ENCODE peak calls at places on chromosome 4, in ten cellular contexts. S is testis, L is NB4, V is GM12891, G is upper lobe of left lung, W is lower leg skin, C is tibial nerve, K is uterus, F is breast epithelium, D is esophagus squamous epithelium. R is an unnamed sample.

GRCh38 chr4:25011135-25011866 is 19.4 kb downstream of the LGI2 start:
- DNase-seq in S (no peak), L (no peak), V (no peak), G (no peak), W (no peak), C (no peak), K (no peak), F (no peak), D (no peak), R (no peak)

GRCh38 chr4:2931765-2932560 is 31.2 kb downstream of the NOP14 start:
- DNase-seq in S (no peak), L (peak), V (peak), G (peak), W (no peak), C (peak), K (peak), F (peak), D (peak), R (no peak)

GRCh38 chr4:45662996-45663395 is 460.9 kb downstream of the GABRG1 start:
- DNase-seq in S (peak), L (no peak), V (no peak), G (peak), W (no peak), C (no peak), K (no peak), F (no peak), D (no peak), R (no peak)

GRCh38 chr4:123265443-123265842 is 131.2 kb upstream of the SPRY1 start:
- DNase-seq in S (no peak), L (no peak), V (no peak), G (no peak), W (no peak), C (no peak), K (no peak), F (no peak), D (no peak), R (no peak)

GRCh38 chr4:1204828-1205591 is 32.6 kb upstream of the SPON2 start:
- DNase-seq in S (peak), L (no peak), V (no peak), G (peak), W (no peak), C (peak), K (peak), F (peak), D (no peak), R (no peak)

GRCh38 chr4:153643406-153644016 is 40.6 kb upstream of the TLR2 start:
- DNase-seq in S (no peak), L (peak), V (peak), G (no peak), W (no peak), C (no peak), K (no peak), F (no peak), D (no peak), R (peak)

GRCh38 chr4:41282362-41282761 is 25.6 kb downstream of the UCHL1 start:
- DNase-seq in S (no peak), L (no peak), V (no peak), G (no peak), W (no peak), C (no peak), K (no peak), F (no peak), D (no peak), R (no peak)

GRCh38 chr4:186304216-186304615 is 38.2 kb downstream of the F11 start:
- DNase-seq in S (no peak), L (no peak), V (no peak), G (no peak), W (no peak), C (no peak), K (no peak), F (no peak), D (no peak), R (no peak)

GRCh38 chr4:164383187-164384181 is 370.4 kb upstream of the SMIM31 start:
- DNase-seq in S (peak), L (no peak), V (no peak), G (no peak), W (no peak), C (no peak), K (peak), F (no peak), D (no peak), R (peak)

GRCh38 chr4:4784379-4784778 is 75.1 kb upstream of the MSX1 start:
- DNase-seq in S (no peak), L (no peak), V (no peak), G (no peak), W (no peak), C (no peak), K (no peak), F (no peak), D (no peak), R (no peak)

GRCh38 chr4:153530996-153531375 is 64.8 kb downstream of the TMEM131L start:
- DNase-seq in S (no peak), L (no peak), V (no peak), G (no peak), W (no peak), C (no peak), K (no peak), F (no peak), D (no peak), R (no peak)

GRCh38 chr4:80101768-80102116 is 28.7 kb upstream of the ANTXR2 start:
- DNase-seq in S (no peak), L (no peak), V (no peak), G (no peak), W (no peak), C (no peak), K (no peak), F (no peak), D (no peak), R (no peak)

DNA sequence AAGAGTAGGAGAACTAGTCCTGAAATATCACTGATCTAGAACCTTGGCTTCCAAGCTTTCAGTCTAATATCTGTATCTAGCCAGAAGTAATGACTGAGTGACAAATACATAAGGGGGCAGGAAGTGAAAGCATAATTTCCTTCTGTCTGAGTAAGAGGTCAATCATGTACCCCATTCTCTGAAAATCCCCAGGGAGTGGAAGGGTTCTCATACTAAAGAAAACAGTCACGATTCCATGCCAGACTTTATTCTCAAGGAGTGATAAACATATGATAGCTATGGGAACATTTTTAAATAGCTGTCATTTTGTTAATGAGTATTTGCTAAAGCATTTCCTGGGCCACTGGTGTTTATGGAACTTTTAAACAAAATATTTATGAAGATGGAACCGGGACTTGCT is 308.5 kb downstream of the ARHGAP24 start:
- DNase-seq in S (no peak), L (no peak), V (no peak), G (no peak), W (no peak), C (no peak), K (no peak), F (no peak), D (no peak), R (no peak)
- TF ChIP-seq POLR2A in S (no peak), L (no peak), V (no peak), G (no peak), W (no peak), C (no peak), K (no peak), F (no peak), D (no peak), R (no peak)

GRCh38 chr4:174284181-174284886 is 623 bp downstream of the CEP44 start:
- DNase-seq in S (no peak), L (peak), V (no peak), G (no peak), W (no peak), C (no peak), K (no peak), F (no peak), D (no peak), R (peak)
- TF ChIP-seq POLR2A in S (no peak), L (no peak), V (no peak), G (no peak), W (no peak), C (no peak), K (no peak), F (no peak), D (no peak), R (no peak)

GRCh38 chr4:138242076-138242829 is at the start of gene SLC7A11:
- DNase-seq in S (peak), L (peak), V (peak), G (peak), W (peak), C (no peak), K (peak), F (no peak), D (peak), R (no peak)
- TF ChIP-seq POLR2A in S (no peak), L (peak), V (peak), G (peak), W (no peak), C (no peak), K (no peak), F (no peak), D (no peak), R (peak)

DNA sequence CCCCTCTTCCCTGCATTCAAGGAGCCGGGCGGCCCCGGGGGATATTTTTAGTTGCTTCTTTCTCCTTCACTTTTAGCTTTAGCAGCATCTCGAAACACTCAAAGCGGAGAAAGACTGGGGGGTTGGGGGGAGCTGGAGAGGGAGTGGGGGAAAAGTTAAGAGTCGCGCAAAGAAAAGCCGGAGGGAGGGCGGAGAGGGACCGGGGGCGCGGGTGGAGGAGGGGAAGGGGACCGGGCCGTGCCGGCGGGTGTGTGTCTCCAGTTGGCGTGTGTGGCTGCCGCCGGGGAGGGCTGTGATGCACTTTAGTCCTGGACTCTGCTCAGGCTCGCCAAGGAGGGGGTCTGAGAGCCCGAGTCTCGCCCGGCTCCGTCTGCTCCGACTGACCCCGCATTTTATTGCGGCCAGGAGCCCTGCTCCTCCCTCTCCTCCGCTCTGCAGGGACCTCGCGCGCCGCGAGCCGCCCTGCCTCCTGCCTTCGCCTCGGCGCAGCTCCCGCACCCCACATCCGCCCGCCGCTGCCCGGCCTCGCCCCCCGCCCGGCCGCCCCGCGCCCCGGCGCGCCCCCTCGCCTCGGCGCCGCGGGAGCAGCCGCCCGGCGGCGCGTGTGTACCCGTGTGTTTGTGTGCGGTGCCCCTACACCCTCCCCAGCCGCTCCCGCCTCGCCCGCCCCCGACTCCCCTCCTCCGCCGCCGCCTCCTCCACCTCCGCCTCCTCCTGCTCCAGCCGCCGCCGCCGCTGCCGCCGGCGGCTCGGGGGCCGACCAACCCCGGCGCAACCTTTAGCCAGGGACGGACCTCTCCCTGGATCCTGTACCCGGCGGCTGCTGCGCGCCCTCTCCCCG is 1.4 kb downstream of the ZNF827 start:
- DNase-seq in S (peak), L (peak), V (peak), G (peak), W (peak), C (peak), K (peak), F (peak), D (peak), R (no peak)
- TF ChIP-seq POLR2A in S (no peak), L (no peak), V (peak), G (no peak), W (no peak), C (no peak), K (no peak), F (no peak), D (no peak), R (peak)

DNA sequence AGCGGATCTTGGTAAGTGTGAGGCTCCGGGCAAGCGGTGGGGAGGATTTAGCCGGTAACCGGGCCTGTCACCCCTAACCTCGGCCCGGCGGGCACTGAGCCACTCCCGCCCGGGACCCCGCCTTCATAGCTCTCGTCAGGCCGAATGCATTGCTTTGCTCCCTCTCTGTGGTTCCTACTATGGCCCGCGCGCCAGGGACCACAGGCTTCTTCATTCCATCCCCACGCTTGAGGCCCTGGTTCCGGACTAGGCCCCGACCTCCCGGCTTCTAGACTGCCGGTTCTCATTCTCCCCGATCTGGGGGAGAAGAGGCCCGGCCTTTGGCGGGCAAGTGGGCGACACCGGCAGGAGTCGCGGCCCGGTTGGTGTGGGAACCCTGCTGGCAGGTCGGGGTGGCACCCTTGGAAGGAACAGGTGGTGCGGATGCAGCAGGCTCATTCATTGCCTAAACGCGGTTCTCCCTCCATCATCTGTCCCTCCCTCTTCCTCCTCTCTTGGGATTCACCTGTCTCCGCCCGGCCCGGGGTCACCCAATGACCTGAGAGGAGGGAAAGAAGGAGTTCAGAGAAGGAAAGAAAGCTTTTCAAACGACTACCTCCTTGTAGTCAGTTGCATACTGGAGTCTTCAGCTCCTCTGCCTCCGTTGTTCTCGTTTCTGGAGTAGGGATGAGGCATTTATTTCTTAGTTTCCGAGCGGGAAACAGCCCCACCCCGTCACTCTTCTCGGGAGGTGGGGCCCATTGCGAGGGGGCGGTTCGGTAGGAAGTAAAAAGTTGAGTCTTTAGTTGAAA is at the start of gene NDUFC1:
- DNase-seq in S (peak), L (peak), V (peak), G (peak), W (peak), C (no peak), K (peak), F (peak), D (no peak), R (no peak)
- TF ChIP-seq POLR2A in S (no peak), L (no peak), V (no peak), G (no peak), W (no peak), C (no peak), K (no peak), F (no peak), D (no peak), R (peak)

GRCh38 chr4:151206241-151207005 is 70.5 kb upstream of the PRSS48 start:
- DNase-seq in S (no peak), L (no peak), V (no peak), G (no peak), W (no peak), C (no peak), K (no peak), F (no peak), D (no peak), R (no peak)

GRCh38 chr4:151205722-151206121 is 71.2 kb upstream of the PRSS48 start:
- DNase-seq in S (no peak), L (no peak), V (no peak), G (no peak), W (no peak), C (no peak), K (no peak), F (no peak), D (no peak), R (no peak)

GRCh38 chr4:151207868-151208267 is 69.1 kb upstream of the PRSS48 start:
- DNase-seq in S (no peak), L (no peak), V (no peak), G (no peak), W (no peak), C (no peak), K (no peak), F (no peak), D (no peak), R (no peak)

GRCh38 chr4:151204925-151205524 is 71.9 kb upstream of the PRSS48 start:
- DNase-seq in S (no peak), L (no peak), V (no peak), G (no peak), W (no peak), C (no peak), K (no peak), F (no peak), D (no peak), R (no peak)

DNA sequence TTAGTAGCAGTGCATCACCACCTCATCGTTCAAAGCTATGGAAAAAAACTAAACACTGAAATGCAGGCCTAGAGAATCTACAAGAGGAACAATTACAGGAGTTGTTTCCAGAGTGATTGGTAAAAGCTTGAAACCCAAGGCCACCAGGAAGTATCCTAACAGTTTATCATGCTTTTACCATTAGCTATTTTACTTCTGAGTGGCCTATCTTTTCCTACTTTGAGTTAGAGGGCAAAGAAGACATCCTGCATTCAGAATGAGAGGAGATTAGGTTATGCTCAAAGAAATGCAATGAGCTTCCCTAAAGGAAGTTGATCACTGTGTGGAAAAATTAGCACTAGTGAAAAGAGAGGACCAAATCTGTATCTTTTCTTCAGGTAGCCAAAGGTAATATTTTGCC is 69.8 kb upstream of the PRSS48 start:
- DNase-seq in S (no peak), L (no peak), V (no peak), G (no peak), W (no peak), C (no peak), K (no peak), F (no peak), D (no peak), R (no peak)
- TF ChIP-seq POLR2A in S (no peak), L (no peak), V (no peak), G (no peak), W (no peak), C (no peak), K (no peak), F (no peak), D (no peak), R (no peak)

GRCh38 chr4:94338681-94339351 is 3.8 kb downstream of the HPGDS start:
- DNase-seq in S (no peak), L (no peak), V (no peak), G (no peak), W (no peak), C (no peak), K (no peak), F (no peak), D (no peak), R (no peak)
- TF ChIP-seq POLR2A in S (no peak), L (no peak), V (no peak), G (no peak), W (no peak), C (no peak), K (no peak), F (no peak), D (no peak), R (no peak)

DNA sequence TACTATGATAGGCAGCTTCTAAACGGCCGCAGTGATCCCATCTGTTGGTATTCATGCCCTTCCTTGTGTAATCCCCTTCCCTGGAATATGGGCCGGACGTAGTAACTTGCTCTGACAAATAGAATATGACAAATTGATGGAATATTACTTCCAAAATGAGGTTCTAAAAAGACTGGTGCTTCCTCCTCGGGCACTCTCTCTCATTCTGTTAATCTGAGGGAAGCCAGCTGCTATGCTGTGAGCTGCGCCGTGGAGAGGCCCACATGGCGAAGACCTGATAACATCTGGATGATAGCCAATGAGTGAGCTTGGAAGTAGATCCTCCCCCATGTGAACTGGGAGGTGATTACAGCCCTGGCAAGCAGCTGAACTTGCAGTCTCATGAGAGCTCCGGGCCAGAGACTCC is 27.2 kb upstream of the SLC25A4 start:
- DNase-seq in S (peak), L (peak), V (no peak), G (peak), W (no peak), C (no peak), K (peak), F (no peak), D (no peak), R (no peak)
- TF ChIP-seq POLR2A in S (no peak), L (no peak), V (no peak), G (no peak), W (no peak), C (no peak), K (no peak), F (no peak), D (no peak), R (no peak)

R was measured in H54.